ENCODE peak calls at places on chromosomes 3 and 15, in six cellular contexts. One of them, this sample, is unnamed.

GRCh38 chr3:127572735-127573134 is 17.8 kb downstream of the TPRA1 start:
- DNase-seq in K562: no peak
- DNase-seq in SK-N-SH: no peak
- DNase-seq in GM12891: no peak
- DNase-seq in H1: no peak
- DNase-seq in HepG2: no peak
- DNase-seq in this sample: no peak

GRCh38 chr3:188421836-188422540 is 268.0 kb downstream of the LPP start:
- DNase-seq in K562: no peak
- DNase-seq in SK-N-SH: no peak
- DNase-seq in GM12891: no peak
- DNase-seq in H1: no peak
- DNase-seq in HepG2: no peak
- DNase-seq in this sample: no peak

GRCh38 chr15:98076021-98076816 is 115.7 kb downstream of the ARRDC4 start:
- DNase-seq in K562: peak; percentile 84
- DNase-seq in SK-N-SH: no peak
- DNase-seq in GM12891: no peak
- DNase-seq in H1: no peak
- DNase-seq in HepG2: no peak
- DNase-seq in this sample: no peak

GRCh38 chr3:106333911-106334618 is 465.3 kb upstream of the CBLB start:
- DNase-seq in K562: no peak
- DNase-seq in SK-N-SH: no peak
- DNase-seq in GM12891: no peak
- DNase-seq in H1: no peak
- DNase-seq in HepG2: no peak
- DNase-seq in this sample: no peak

GRCh38 chr15:40847225-40847961 is 3.5 kb downstream of the SPINT1 start:
- DNase-seq in K562: peak; percentile 91
- DNase-seq in SK-N-SH: peak; percentile 51
- DNase-seq in GM12891: peak; percentile 62
- DNase-seq in H1: no peak
- DNase-seq in HepG2: peak; percentile 72
- DNase-seq in this sample: no peak

GRCh38 chr3:126349611-126350501 is 7.4 kb downstream of the KLF15 start:
- DNase-seq in K562: no peak
- DNase-seq in SK-N-SH: no peak
- DNase-seq in GM12891: no peak
- DNase-seq in H1: no peak
- DNase-seq in HepG2: no peak
- DNase-seq in this sample: no peak

GRCh38 chr3:97647441-97647840 is 117.1 kb upstream of the ARL6 start:
- DNase-seq in K562: no peak
- DNase-seq in SK-N-SH: no peak
- DNase-seq in GM12891: no peak
- DNase-seq in H1: no peak
- DNase-seq in HepG2: no peak
- DNase-seq in this sample: no peak

GRCh38 chr3:175070946-175071345 is 211.8 kb downstream of the NAALADL2 start:
- DNase-seq in K562: no peak
- DNase-seq in SK-N-SH: no peak
- DNase-seq in GM12891: no peak
- DNase-seq in H1: no peak
- DNase-seq in HepG2: no peak
- DNase-seq in this sample: no peak

GRCh38 chr3:71537211-71537611 is 46.3 kb downstream of the FOXP1 start:
- DNase-seq in K562: no peak
- DNase-seq in SK-N-SH: no peak
- DNase-seq in GM12891: no peak
- DNase-seq in H1: no peak
- DNase-seq in HepG2: no peak
- DNase-seq in this sample: no peak

GRCh38 chr3:55512586-55513343 is 25.7 kb upstream of the WNT5A start:
- DNase-seq in K562: no peak
- DNase-seq in SK-N-SH: no peak
- DNase-seq in GM12891: no peak
- DNase-seq in H1: no peak
- DNase-seq in HepG2: no peak
- DNase-seq in this sample: no peak

GRCh38 chr3:159620873-159621272 is 367.8 kb upstream of the IL12A start:
- DNase-seq in K562: no peak
- DNase-seq in SK-N-SH: no peak
- DNase-seq in GM12891: no peak
- DNase-seq in H1: no peak
- DNase-seq in HepG2: no peak
- DNase-seq in this sample: no peak

GRCh38 chr15:91997163-91997562 is 143.7 kb downstream of the SLCO3A1 start:
- DNase-seq in K562: no peak
- DNase-seq in SK-N-SH: no peak
- DNase-seq in GM12891: no peak
- DNase-seq in H1: no peak
- DNase-seq in HepG2: no peak
- DNase-seq in this sample: no peak

GRCh38 chr3:33883538-33884203 is 85.2 kb downstream of the PDCD6IP start:
- DNase-seq in K562: peak; percentile 40
- DNase-seq in SK-N-SH: peak; percentile 32
- DNase-seq in GM12891: no peak
- DNase-seq in H1: no peak
- DNase-seq in HepG2: peak; percentile 39
- DNase-seq in this sample: no peak

GRCh38 chr15:78838480-78838879 is 27.2 kb upstream of the ADAMTS7 start:
- DNase-seq in K562: no peak
- DNase-seq in SK-N-SH: no peak
- DNase-seq in GM12891: no peak
- DNase-seq in H1: no peak
- DNase-seq in HepG2: no peak
- DNase-seq in this sample: no peak

GRCh38 chr15:78739996-78740903 is 71.0 kb downstream of the ADAMTS7 start:
- DNase-seq in K562: peak; percentile 54
- DNase-seq in SK-N-SH: peak; percentile 52
- DNase-seq in GM12891: no peak
- DNase-seq in H1: no peak
- DNase-seq in HepG2: peak; percentile 57
- DNase-seq in this sample: no peak

GRCh38 chr15:77014137-77015081 is 19.5 kb downstream of the PSTPIP1 start:
- DNase-seq in K562: no peak
- DNase-seq in SK-N-SH: no peak
- DNase-seq in GM12891: no peak
- DNase-seq in H1: no peak
- DNase-seq in HepG2: no peak
- DNase-seq in this sample: peak; percentile 73

GRCh38 chr3:72398781-72399180 is 449.5 kb downstream of the SHQ1 start:
- DNase-seq in K562: no peak
- DNase-seq in SK-N-SH: no peak
- DNase-seq in GM12891: no peak
- DNase-seq in H1: no peak
- DNase-seq in HepG2: no peak
- DNase-seq in this sample: no peak

GRCh38 chr15:67331676-67332075 is 77.1 kb downstream of the IQCH start:
- DNase-seq in K562: no peak
- DNase-seq in SK-N-SH: no peak
- DNase-seq in GM12891: no peak
- DNase-seq in H1: no peak
- DNase-seq in HepG2: no peak
- DNase-seq in this sample: no peak

GRCh38 chr15:100602822-100603393 is 519 bp downstream of the ASB7 start:
- DNase-seq in K562: peak; percentile 20
- DNase-seq in SK-N-SH: peak; percentile 10
- DNase-seq in GM12891: peak; percentile 26
- DNase-seq in H1: no peak
- DNase-seq in HepG2: peak; percentile 10
- DNase-seq in this sample: peak; percentile 21

GRCh38 chr15:57251308-57251707 is 125.0 kb upstream of the CGNL1 start:
- DNase-seq in K562: no peak
- DNase-seq in SK-N-SH: no peak
- DNase-seq in GM12891: no peak
- DNase-seq in H1: no peak
- DNase-seq in HepG2: no peak
- DNase-seq in this sample: no peak

GRCh38 chr15:38650384-38650783 is 85.8 kb upstream of the RASGRP1 start:
- DNase-seq in K562: no peak
- DNase-seq in SK-N-SH: no peak
- DNase-seq in GM12891: no peak
- DNase-seq in H1: no peak
- DNase-seq in HepG2: no peak
- DNase-seq in this sample: no peak

GRCh38 chr3:137110392-137110996 is 152.7 kb downstream of the IL20RB start:
- DNase-seq in K562: peak; percentile 17
- DNase-seq in SK-N-SH: peak; percentile 56
- DNase-seq in GM12891: no peak
- DNase-seq in H1: no peak
- DNase-seq in HepG2: peak; percentile 17
- DNase-seq in this sample: no peak

GRCh38 chr15:101551696-101552591 is 62.4 kb upstream of the PCSK6 start:
- DNase-seq in K562: no peak
- DNase-seq in SK-N-SH: no peak
- DNase-seq in GM12891: no peak
- DNase-seq in H1: no peak
- DNase-seq in HepG2: no peak
- DNase-seq in this sample: no peak

GRCh38 chr15:31251165-31251564 is 75.5 kb upstream of the KLF13 start:
- DNase-seq in K562: no peak
- DNase-seq in SK-N-SH: no peak
- DNase-seq in GM12891: no peak
- DNase-seq in H1: no peak
- DNase-seq in HepG2: no peak
- DNase-seq in this sample: no peak

GRCh38 chr3:159797771-159798170 is 190.9 kb upstream of the IL12A start:
- DNase-seq in K562: no peak
- DNase-seq in SK-N-SH: no peak
- DNase-seq in GM12891: no peak
- DNase-seq in H1: no peak
- DNase-seq in HepG2: no peak
- DNase-seq in this sample: no peak

GRCh38 chr3:119643528-119643927 is 16.9 kb downstream of the POPDC2 start:
- DNase-seq in K562: no peak
- DNase-seq in SK-N-SH: no peak
- DNase-seq in GM12891: no peak
- DNase-seq in H1: no peak
- DNase-seq in HepG2: no peak
- DNase-seq in this sample: no peak

GRCh38 chr3:50161320-50161719 is 6.2 kb downstream of the SEMA3F start:
- DNase-seq in K562: no peak
- DNase-seq in SK-N-SH: no peak
- DNase-seq in GM12891: no peak
- DNase-seq in H1: no peak
- DNase-seq in HepG2: no peak
- DNase-seq in this sample: no peak

GRCh38 chr15:82936966-82937647 is 15.4 kb downstream of the HOMER2 start:
- DNase-seq in K562: no peak
- DNase-seq in SK-N-SH: no peak
- DNase-seq in GM12891: no peak
- DNase-seq in H1: no peak
- DNase-seq in HepG2: peak; percentile 79
- DNase-seq in this sample: no peak

DNA sequence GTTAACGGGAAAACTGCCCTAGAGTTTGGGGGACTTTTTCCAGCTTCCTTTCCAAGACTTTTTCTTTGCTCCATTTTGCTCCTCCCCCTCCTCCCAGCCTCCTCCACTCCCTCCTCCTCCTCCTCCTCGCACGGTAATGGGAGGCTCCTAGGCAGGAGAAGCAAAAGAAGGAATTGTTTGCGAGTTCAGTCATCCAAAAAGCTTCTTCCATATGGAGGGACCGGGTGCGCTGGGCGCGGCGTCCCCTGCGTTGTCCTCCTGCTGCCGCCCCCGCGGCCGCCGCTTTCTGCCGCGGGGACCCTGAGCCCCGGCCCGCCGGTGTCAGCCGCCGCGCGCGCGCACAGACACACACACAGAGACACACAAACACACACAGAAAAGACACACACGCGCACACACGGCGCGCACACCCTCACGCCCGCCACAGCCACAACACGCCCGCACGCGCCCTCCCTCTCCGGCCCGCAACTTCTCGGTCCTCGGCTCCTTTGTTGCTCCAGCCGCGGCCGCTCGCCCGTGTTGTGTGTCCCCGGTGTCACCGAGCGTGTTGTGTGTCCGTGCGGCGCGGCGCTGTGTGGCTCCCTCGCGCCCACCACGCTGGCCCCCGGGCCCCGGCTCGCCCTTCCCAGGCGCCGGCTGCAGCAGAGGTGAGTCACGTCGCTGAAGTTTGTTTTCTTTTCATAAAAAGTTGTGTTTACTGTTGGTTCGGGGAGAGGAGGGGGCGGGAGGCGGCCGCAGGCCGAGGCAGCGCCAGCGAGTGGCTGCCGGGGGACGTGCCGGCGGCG is at the start of gene BOC:
- DNase-seq in K562: no peak
- DNase-seq in SK-N-SH: peak; percentile 76
- DNase-seq in GM12891: peak; percentile 49
- DNase-seq in H1: no peak
- DNase-seq in HepG2: no peak
- DNase-seq in this sample: peak; percentile 46
- TF ChIP-seq TAF1 in K562: no peak
- TF ChIP-seq TAF1 in SK-N-SH: no peak
- TF ChIP-seq TAF1 in GM12891: no peak
- TF ChIP-seq TAF1 in H1: peak; percentile 42
- TF ChIP-seq TAF1 in HepG2: no peak
- TF ChIP-seq TAF1 in this sample: no peak

GRCh38 chr15:70569139-70569717 is 194.1 kb downstream of the UACA start:
- DNase-seq in K562: peak; percentile 24
- DNase-seq in SK-N-SH: peak; percentile 44
- DNase-seq in GM12891: no peak
- DNase-seq in H1: no peak
- DNase-seq in HepG2: peak; percentile 68
- DNase-seq in this sample: no peak
- TF ChIP-seq TAF1 in K562: no peak
- TF ChIP-seq TAF1 in SK-N-SH: no peak
- TF ChIP-seq TAF1 in GM12891: no peak
- TF ChIP-seq TAF1 in H1: no peak
- TF ChIP-seq TAF1 in HepG2: no peak
- TF ChIP-seq TAF1 in this sample: no peak

GRCh38 chr3:143613226-143613625 is 235.0 kb downstream of the SLC9A9 start:
- DNase-seq in K562: no peak
- DNase-seq in SK-N-SH: no peak
- DNase-seq in GM12891: no peak
- DNase-seq in H1: no peak
- DNase-seq in HepG2: no peak
- DNase-seq in this sample: no peak
- TF ChIP-seq TAF1 in K562: no peak
- TF ChIP-seq TAF1 in SK-N-SH: no peak
- TF ChIP-seq TAF1 in GM12891: no peak
- TF ChIP-seq TAF1 in H1: no peak
- TF ChIP-seq TAF1 in HepG2: no peak
- TF ChIP-seq TAF1 in this sample: no peak

GRCh38 chr3:150779402-150779858 is 16.5 kb upstream of the SIAH2 start:
- DNase-seq in K562: peak; percentile 35
- DNase-seq in SK-N-SH: peak; percentile 35
- DNase-seq in GM12891: no peak
- DNase-seq in H1: no peak
- DNase-seq in HepG2: peak; percentile 82
- DNase-seq in this sample: no peak
- TF ChIP-seq TAF1 in K562: no peak
- TF ChIP-seq TAF1 in SK-N-SH: no peak
- TF ChIP-seq TAF1 in GM12891: no peak
- TF ChIP-seq TAF1 in H1: no peak
- TF ChIP-seq TAF1 in HepG2: no peak
- TF ChIP-seq TAF1 in this sample: no peak